ENCODE peak calls at places on chromosomes 6 and 20, in five cellular contexts. One of them, this sample, is unnamed.
A peak's percentile ranks its signal among the peaks of the same experiment; 100 is the strongest.

GRCh38 chr6:27888576-27888975 is 23.6 kb downstream of the OR2B2 start:
- DNase-seq in AG04450: no peak
- DNase-seq in upper lobe of left lung: no peak
- DNase-seq in bronchial epithelial cell: no peak
- DNase-seq in left lung: no peak
- DNase-seq in this sample: no peak

GRCh38 chr20:6959900-6960312 is 192.4 kb downstream of the BMP2 start:
- DNase-seq in AG04450: no peak
- DNase-seq in upper lobe of left lung: no peak
- DNase-seq in bronchial epithelial cell: peak; percentile 73
- DNase-seq in left lung: no peak
- DNase-seq in this sample: no peak

GRCh38 chr6:28335040-28335563 is 846 bp downstream of the ZSCAN31 start:
- DNase-seq in AG04450: no peak
- DNase-seq in upper lobe of left lung: no peak
- DNase-seq in bronchial epithelial cell: no peak
- DNase-seq in left lung: no peak
- DNase-seq in this sample: no peak

GRCh38 chr6:155377061-155377460 is 62.8 kb upstream of the TFB1M start:
- DNase-seq in AG04450: peak; percentile 77
- DNase-seq in upper lobe of left lung: no peak
- DNase-seq in bronchial epithelial cell: peak; percentile 80
- DNase-seq in left lung: no peak
- DNase-seq in this sample: no peak

GRCh38 chr20:62485701-62486089 is 9.9 kb upstream of the GATA5 start:
- DNase-seq in AG04450: no peak
- DNase-seq in upper lobe of left lung: no peak
- DNase-seq in bronchial epithelial cell: no peak
- DNase-seq in left lung: no peak
- DNase-seq in this sample: no peak

GRCh38 chr6:12011276-12012112 is 618 bp upstream of the HIVEP1 start:
- DNase-seq in AG04450: peak; percentile 91
- DNase-seq in upper lobe of left lung: peak; percentile 99
- DNase-seq in bronchial epithelial cell: peak; percentile 82
- DNase-seq in left lung: peak; percentile 98
- DNase-seq in this sample: peak; percentile 99

GRCh38 chr20:6595704-6596103 is 171.8 kb upstream of the BMP2 start:
- DNase-seq in AG04450: no peak
- DNase-seq in upper lobe of left lung: no peak
- DNase-seq in bronchial epithelial cell: no peak
- DNase-seq in left lung: no peak
- DNase-seq in this sample: no peak

GRCh38 chr6:47258724-47259347 is 50.9 kb downstream of the TNFRSF21 start:
- DNase-seq in AG04450: no peak
- DNase-seq in upper lobe of left lung: no peak
- DNase-seq in bronchial epithelial cell: no peak
- DNase-seq in left lung: no peak
- DNase-seq in this sample: no peak

GRCh38 chr6:158772851-158773371 is 46.3 kb downstream of the EZR start:
- DNase-seq in AG04450: no peak
- DNase-seq in upper lobe of left lung: no peak
- DNase-seq in bronchial epithelial cell: peak; percentile 90
- DNase-seq in left lung: no peak
- DNase-seq in this sample: no peak

DNA sequence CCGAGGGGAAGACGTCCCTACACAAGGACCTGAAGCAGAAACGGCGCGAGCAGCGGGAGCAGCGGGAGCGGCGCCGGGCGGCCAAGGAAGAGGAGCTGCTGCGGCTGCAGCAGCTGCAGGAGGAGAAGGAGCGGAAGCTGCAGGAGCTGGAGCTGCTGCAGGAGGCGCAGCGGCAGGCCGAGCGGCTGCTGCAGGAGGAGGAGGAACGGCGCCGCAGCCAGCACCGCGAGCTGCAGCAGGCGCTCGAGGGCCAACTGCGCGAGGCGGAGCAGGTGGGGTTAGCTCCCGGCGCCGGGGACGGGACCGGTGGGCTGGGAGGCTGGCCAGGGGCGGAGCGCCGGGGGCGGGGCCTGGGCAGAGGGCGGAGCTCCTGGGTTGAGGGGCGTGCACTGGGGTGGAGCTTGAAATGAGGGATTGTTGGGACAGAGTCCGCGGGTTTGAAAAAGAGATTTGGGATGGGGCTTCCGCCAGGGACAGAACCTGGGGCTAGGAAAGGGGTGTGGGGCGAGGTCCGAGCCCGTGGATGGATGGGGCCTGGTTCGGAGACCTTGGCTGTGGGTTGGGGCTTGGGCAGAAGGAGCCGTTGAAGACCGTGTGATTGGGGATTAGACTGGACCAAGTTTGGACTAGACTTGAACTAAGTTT is 20.7 kb downstream of the DEF6 start:
- DNase-seq in AG04450: peak; percentile 27
- DNase-seq in upper lobe of left lung: peak; percentile 79
- DNase-seq in bronchial epithelial cell: peak; percentile 50
- DNase-seq in left lung: peak; percentile 89
- DNase-seq in this sample: peak; percentile 90
- H3K4me3 ChIP-seq in AG04450: peak overlapping the region; percentile 64
- H3K4me3 ChIP-seq in upper lobe of left lung: peak overlapping the region; percentile 48
- H3K4me3 ChIP-seq in bronchial epithelial cell: peak overlapping the region; percentile 39
- H3K4me3 ChIP-seq in left lung: peak overlapping the region; percentile 42
- H3K4me3 ChIP-seq in this sample: peak overlapping the region; percentile 45

GRCh38 chr20:35171753-35172433 is at the start of gene PROCR:
- DNase-seq in AG04450: peak; percentile 74
- DNase-seq in upper lobe of left lung: peak; percentile 83
- DNase-seq in bronchial epithelial cell: peak; percentile 98
- DNase-seq in left lung: peak; percentile 94
- DNase-seq in this sample: peak; percentile 90
- H3K4me3 ChIP-seq in AG04450: peak within 1 kb of the TSS; percentile 75
- H3K4me3 ChIP-seq in upper lobe of left lung: peak within 1 kb of the TSS; percentile 25
- H3K4me3 ChIP-seq in bronchial epithelial cell: peak within 1 kb of the TSS; percentile 57
- H3K4me3 ChIP-seq in left lung: peak within 1 kb of the TSS; percentile 37
- H3K4me3 ChIP-seq in this sample: peak within 1 kb of the TSS; percentile 55

DNA sequence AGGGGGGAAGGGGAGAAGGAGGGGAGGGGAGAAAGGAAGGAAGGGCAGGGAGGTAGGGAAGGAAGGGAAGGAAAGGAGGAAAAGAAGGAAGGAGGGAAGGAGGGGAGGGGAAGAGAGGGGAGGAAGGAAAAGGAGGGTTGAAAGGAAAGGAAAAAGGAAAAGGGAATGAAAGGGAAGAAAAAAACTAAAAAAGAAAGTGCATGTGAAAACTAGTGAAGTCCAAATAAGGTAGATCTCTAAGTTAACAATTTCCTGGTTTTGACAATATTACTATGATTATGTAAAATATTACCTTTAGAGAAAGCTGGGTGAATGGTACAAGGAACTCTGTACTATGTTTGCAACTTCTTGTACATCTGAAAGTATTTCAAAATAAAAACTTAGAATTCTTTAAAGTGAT is 132.4 kb downstream of the PTPRT start:
- DNase-seq in AG04450: no peak
- DNase-seq in upper lobe of left lung: no peak
- DNase-seq in bronchial epithelial cell: no peak
- DNase-seq in left lung: no peak
- DNase-seq in this sample: no peak
- H3K4me3 ChIP-seq in AG04450: no peak overlapping the region
- H3K4me3 ChIP-seq in upper lobe of left lung: no peak overlapping the region
- H3K4me3 ChIP-seq in bronchial epithelial cell: no peak overlapping the region
- H3K4me3 ChIP-seq in left lung: no peak overlapping the region
- H3K4me3 ChIP-seq in this sample: no peak overlapping the region

DNA sequence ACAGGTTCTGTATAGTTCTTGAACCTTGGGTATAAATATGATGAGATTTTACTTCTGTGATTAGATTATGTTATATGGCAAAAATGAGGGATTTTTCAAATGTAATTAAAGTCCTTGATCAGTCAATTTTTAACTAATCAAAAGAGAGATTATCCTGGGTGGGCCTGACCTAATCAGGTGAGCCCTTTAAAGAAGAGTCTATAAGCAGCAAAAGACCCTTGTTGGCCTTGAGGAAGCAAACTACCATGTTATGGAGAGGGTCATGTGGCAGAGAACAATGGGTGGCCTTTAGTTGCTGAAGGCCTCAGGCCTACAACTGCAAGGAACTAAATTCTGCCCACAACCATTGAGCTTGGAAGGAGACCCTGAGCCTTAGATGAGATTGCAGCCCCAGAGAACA is 102.5 kb upstream of the RIPOR2 start:
- DNase-seq in AG04450: no peak
- DNase-seq in upper lobe of left lung: no peak
- DNase-seq in bronchial epithelial cell: no peak
- DNase-seq in left lung: no peak
- DNase-seq in this sample: no peak
- H3K4me3 ChIP-seq in AG04450: no peak overlapping the region
- H3K4me3 ChIP-seq in upper lobe of left lung: no peak overlapping the region
- H3K4me3 ChIP-seq in bronchial epithelial cell: no peak overlapping the region
- H3K4me3 ChIP-seq in left lung: no peak overlapping the region
- H3K4me3 ChIP-seq in this sample: no peak overlapping the region

GRCh38 chr6:33207569-33208088 is 671 bp upstream of the RING1 start:
- DNase-seq in AG04450: no peak
- DNase-seq in upper lobe of left lung: peak; percentile 32
- DNase-seq in bronchial epithelial cell: peak; percentile 25
- DNase-seq in left lung: no peak
- DNase-seq in this sample: peak; percentile 84

GRCh38 chr6:33206027-33206863 is 1.8 kb downstream of the HSD17B8 start:
- DNase-seq in AG04450: no peak
- DNase-seq in upper lobe of left lung: no peak
- DNase-seq in bronchial epithelial cell: peak; percentile 8
- DNase-seq in left lung: no peak
- DNase-seq in this sample: no peak

GRCh38 chr6:33208089-33208967 is at the start of gene RING1:
- DNase-seq in AG04450: no peak
- DNase-seq in upper lobe of left lung: peak; percentile 91
- DNase-seq in bronchial epithelial cell: peak; percentile 23
- DNase-seq in left lung: peak; percentile 98
- DNase-seq in this sample: peak; percentile 97

GRCh38 chr6:33205172-33206026 is 944 bp downstream of the HSD17B8 start:
- DNase-seq in AG04450: no peak
- DNase-seq in upper lobe of left lung: no peak
- DNase-seq in bronchial epithelial cell: peak; percentile 82
- DNase-seq in left lung: no peak
- DNase-seq in this sample: no peak

GRCh38 chr6:33206864-33207568 is 1.3 kb upstream of the RING1 start:
- DNase-seq in AG04450: no peak
- DNase-seq in upper lobe of left lung: no peak
- DNase-seq in bronchial epithelial cell: peak; percentile 70
- DNase-seq in left lung: no peak
- DNase-seq in this sample: no peak
- H3K4me3 ChIP-seq in AG04450: peak overlapping the region; percentile 78
- H3K4me3 ChIP-seq in upper lobe of left lung: peak overlapping the region; percentile 91
- H3K4me3 ChIP-seq in bronchial epithelial cell: peak overlapping the region; percentile 83
- H3K4me3 ChIP-seq in left lung: peak overlapping the region; percentile 70
- H3K4me3 ChIP-seq in this sample: peak overlapping the region; percentile 86

This sample was measured in right cardiac atrium.